ENCODE peak calls at places on chromosomes 3 and 15, in six cellular contexts. D, W, S, G, L and N are unnamed samples.

GRCh38 chr3:17579289-17580031 is 163.0 kb downstream of the TBC1D5 start:
- DNase-seq in S (no peak), L (no peak), W (no peak), G (no peak), D (no peak), N (no peak)

GRCh38 chr3:175620532-175620931 is 761.4 kb downstream of the NAALADL2 start:
- DNase-seq in S (no peak), D (no peak), G (no peak), W (no peak), L (no peak), N (no peak)

GRCh38 chr3:425094-425493 is 228.5 kb downstream of the CHL1 start:
- DNase-seq in S (no peak), W (no peak), G (no peak), D (no peak), L (no peak), N (no peak)

GRCh38 chr3:114565201-114565600 is 271.4 kb downstream of the TIGIT start:
- DNase-seq in S (peak; percentile 85), W (no peak), D (peak; percentile 81), G (no peak), L (peak; percentile 70), N (no peak)

GRCh38 chr15:82146558-82146957 is 100.7 kb upstream of the MEX3B start:
- DNase-seq in G (no peak), S (no peak), D (no peak), W (no peak), L (no peak), N (no peak)

GRCh38 chr3:41116851-41117250 is 82.5 kb upstream of the CTNNB1 start:
- DNase-seq in S (no peak), L (no peak), W (no peak), D (no peak), G (no peak), N (no peak)

GRCh38 chr3:27160146-27160545 is 209.0 kb downstream of the NEK10 start:
- DNase-seq in W (no peak), L (no peak), G (no peak), S (no peak), D (no peak), N (no peak)

GRCh38 chr15:46091860-46092450 is 457.1 kb downstream of the SQOR start:
- DNase-seq in S (no peak), W (peak; percentile 4), L (no peak), D (no peak), G (peak; percentile 37), N (peak; percentile 7)

GRCh38 chr3:170697803-170698350 is 112.0 kb upstream of the SLC7A14 start:
- DNase-seq in L (no peak), S (no peak), W (no peak), G (no peak), D (no peak), N (no peak)

GRCh38 chr3:196941846-196942225 is 492 bp downstream of the NCBP2 start:
- DNase-seq in D (no peak), G (peak; percentile 70), W (no peak), S (peak; percentile 39), L (peak; percentile 82), N (no peak)

GRCh38 chr15:56244811-56245576 is 1.3 kb upstream of the RFX7 start:
- DNase-seq in G (peak; percentile 34), D (no peak), W (no peak), S (no peak), L (peak; percentile 72), N (peak; percentile 89)

GRCh38 chr3:184228376-184229137 is 828 bp upstream of the VWA5B2 start:
- DNase-seq in G (no peak), D (no peak), L (no peak), W (no peak), S (no peak), N (no peak)

GRCh38 chr3:196093271-196094111 is 11.6 kb upstream of the TFRC start:
- DNase-seq in G (no peak), W (no peak), L (no peak), D (no peak), S (peak; percentile 27), N (no peak)

GRCh38 chr15:100762913-100763627 is 116.6 kb upstream of the ALDH1A3 start:
- DNase-seq in W (no peak), S (no peak), D (no peak), L (peak; percentile 40), G (no peak), N (no peak)

GRCh38 chr3:51198476-51198875 is 186.6 kb upstream of the MANF start:
- DNase-seq in W (no peak), L (no peak), D (no peak), S (no peak), G (no peak), N (no peak)

GRCh38 chr3:182220013-182220412 is 508.3 kb downstream of the SOX2 start:
- DNase-seq in W (no peak), S (no peak), G (no peak), L (no peak), D (no peak), N (no peak)

GRCh38 chr3:33636125-33636855 is 81.8 kb downstream of the CLASP2 start:
- DNase-seq in S (no peak), L (no peak), G (peak; percentile 36), W (peak; percentile 44), D (no peak), N (peak; percentile 17)

GRCh38 chr15:75739791-75740190 is 27.1 kb upstream of the CSPG4 start:
- DNase-seq in L (no peak), G (no peak), S (peak; percentile 16), W (no peak), D (peak; percentile 56), N (no peak)

GRCh38 chr3:6799264-6799915 is 61.5 kb upstream of the GRM7 start:
- DNase-seq in S (no peak), L (no peak), G (peak; percentile 74), D (no peak), W (peak; percentile 19), N (peak; percentile 52)

GRCh38 chr3:141729240-141729639 is 8.9 kb upstream of the RNF7 start:
- DNase-seq in G (no peak), L (no peak), S (no peak), D (no peak), W (no peak), N (no peak)

GRCh38 chr3:59992578-59992977 is 942.8 kb upstream of the CFAP20DC start:
- DNase-seq in W (no peak), L (no peak), S (no peak), G (no peak), D (no peak), N (no peak)

GRCh38 chr3:184380210-184380626 is 364 bp downstream of the CHRD start:
- DNase-seq in L (peak; percentile 93), W (no peak), G (peak; percentile 82), S (peak; percentile 74), D (peak; percentile 90), N (no peak)

GRCh38 chr15:92121047-92121446 is 267.5 kb downstream of the SLCO3A1 start:
- DNase-seq in S (no peak), G (no peak), W (no peak), L (no peak), D (no peak), N (no peak)

GRCh38 chr15:92118936-92119325 is 265.4 kb downstream of the SLCO3A1 start:
- DNase-seq in S (no peak), G (no peak), D (no peak), W (no peak), L (no peak), N (no peak)

GRCh38 chr15:92118162-92118935 is 264.8 kb downstream of the SLCO3A1 start:
- DNase-seq in S (no peak), G (peak; percentile 55), W (no peak), L (no peak), D (peak; percentile 35), N (no peak)

GRCh38 chr15:92122259-92122658 is 268.8 kb downstream of the SLCO3A1 start:
- DNase-seq in D (no peak), W (no peak), G (no peak), L (no peak), S (no peak), N (no peak)

DNA sequence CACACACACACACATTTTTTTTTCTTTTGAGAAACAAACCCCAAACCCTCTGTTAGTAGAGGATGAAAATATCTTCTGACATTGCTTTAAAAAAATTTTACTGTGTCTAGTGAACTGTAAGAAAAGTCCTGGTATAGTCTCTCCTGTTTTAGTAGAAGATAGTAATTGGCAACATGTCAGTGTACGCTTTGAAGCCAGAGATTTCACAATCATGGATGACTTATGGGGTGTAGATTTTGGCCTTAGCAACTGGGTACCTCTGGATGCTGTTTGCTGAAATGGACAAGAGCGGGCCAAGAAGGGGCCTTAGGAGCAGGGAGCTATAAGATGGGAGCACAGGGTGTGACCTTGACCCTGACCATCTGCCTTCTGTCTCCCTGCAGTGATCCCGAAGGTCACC is 266.6 kb downstream of the SLCO3A1 start:
- DNase-seq in W (no peak), D (no peak), G (no peak), S (no peak), L (no peak), N (no peak)
- H3K4me1 ChIP-seq in W (peaks cover 8% of the 10 kb centered on the region), D (no peaks in the 10 kb centered on the region), G (peaks cover 12% of the 10 kb centered on the region), S (peaks cover 40% of the 10 kb centered on the region), L (no peaks in the 10 kb centered on the region), N (no peaks in the 10 kb centered on the region)

GRCh38 chr3:128735287-128735686 is 9.3 kb downstream of the RAB7A start:
- DNase-seq in W (no peak), L (no peak), S (no peak), D (no peak), G (no peak), N (no peak)
- H3K4me1 ChIP-seq in W (no peaks in the 10 kb centered on the region), L (peaks cover 7% of the 10 kb centered on the region), S (peaks cover 70% of the 10 kb centered on the region), D (peaks cover 65% of the 10 kb centered on the region), G (no peaks in the 10 kb centered on the region), N (peaks cover 19% of the 10 kb centered on the region)

GRCh38 chr15:74643368-74644204 is 27.9 kb downstream of the CLK3 start:
- DNase-seq in G (no peak), L (no peak), D (no peak), W (no peak), S (no peak), N (peak; percentile 82)

GRCh38 chr15:74641151-74641550 is 25.5 kb downstream of the CLK3 start:
- DNase-seq in D (no peak), L (no peak), W (no peak), G (no peak), S (no peak), N (no peak)

GRCh38 chr15:74642328-74642723 is 26.7 kb downstream of the CLK3 start:
- DNase-seq in D (no peak), L (no peak), G (no peak), S (no peak), W (no peak), N (peak; percentile 90)

GRCh38 chr15:74648051-74648622 is 32.5 kb downstream of the CLK3 start:
- DNase-seq in L (no peak), W (no peak), S (no peak), D (no peak), G (no peak), N (no peak)

GRCh38 chr15:74642724-74643367 is 27.2 kb downstream of the CLK3 start:
- DNase-seq in S (no peak), G (no peak), W (no peak), L (no peak), D (no peak), N (peak; percentile 81)
- H3K4me1 ChIP-seq in S (peaks cover 19% of the 10 kb centered on the region), G (peaks cover 8% of the 10 kb centered on the region), W (no peaks in the 10 kb centered on the region), L (peaks cover 1% of the 10 kb centered on the region), D (peaks cover 18% of the 10 kb centered on the region), N (peaks cover 2% of the 10 kb centered on the region)

DNA sequence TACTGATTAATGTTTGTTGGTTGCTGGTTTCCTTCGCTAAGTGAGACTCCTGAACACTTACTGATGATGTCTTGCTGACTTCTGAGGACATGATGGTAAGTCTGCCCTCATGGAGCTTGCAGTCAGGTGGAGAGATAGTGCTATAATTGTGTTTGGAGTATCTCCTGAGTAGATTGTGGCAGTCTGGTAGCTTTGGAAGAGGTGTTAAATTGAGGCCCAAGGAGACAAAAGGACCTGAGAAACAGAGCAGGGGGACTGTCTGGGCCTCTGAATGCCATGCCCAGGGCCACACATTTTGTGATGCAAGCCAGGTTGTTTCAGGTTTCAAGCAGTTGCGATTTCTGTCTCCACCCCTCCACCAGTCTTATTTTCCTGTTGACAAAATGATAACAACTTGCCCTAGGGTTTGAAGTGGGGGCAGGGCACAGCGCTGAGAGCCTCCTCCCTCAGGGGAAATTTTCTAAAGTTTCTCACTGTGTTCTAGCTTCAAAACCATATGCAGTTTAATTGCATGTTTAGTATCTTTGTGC is 16.7 kb downstream of the SMAD3 start:
- DNase-seq in G (no peak), W (no peak), L (peak; percentile 37), D (no peak), S (no peak), N (peak; percentile 61)
- H3K4me1 ChIP-seq in G (peaks cover 17% of the 10 kb centered on the region), W (peaks cover 96% of the 10 kb centered on the region), L (peaks cover 10% of the 10 kb centered on the region), D (peaks cover 74% of the 10 kb centered on the region), S (peaks cover 88% of the 10 kb centered on the region), N (peaks cover 39% of the 10 kb centered on the region)